ENCODE peak calls at places on chromosomes 7 and 10, in ten cellular contexts. Y, X, S, J, Q, W, F, V, E and U are unnamed samples.

GRCh38 chr10:4451512-4451911 is 374.5 kb upstream of the AKR1E2 start:
- DNase-seq in Y (no peak), X (no peak), S (no peak), J (no peak), Q (no peak), W (no peak), F (no peak), V (no peak), E (no peak), U (no peak)

GRCh38 chr7:82616059-82616723 is 172.6 kb upstream of the CACNA2D1 start:
- DNase-seq in Y (peak; percentile 5), X (no peak), S (no peak), J (no peak), Q (no peak), W (no peak), F (peak; percentile 40), V (no peak), E (no peak), U (no peak)

GRCh38 chr7:128189231-128189930 is 51.7 kb upstream of the LEP start:
- DNase-seq in Y (no peak), X (no peak), S (peak; percentile 27), J (no peak), Q (no peak), W (no peak), F (no peak), V (no peak), E (no peak), U (no peak)

GRCh38 chr7:31875424-31875823 is 188.4 kb downstream of the PPP1R17 start:
- DNase-seq in Y (no peak), X (no peak), S (no peak), J (peak; percentile 31), Q (no peak), W (peak; percentile 7), F (no peak), V (no peak), E (no peak), U (no peak)

GRCh38 chr7:86647340-86648094 is 3.8 kb downstream of the GRM3 start:
- DNase-seq in Y (no peak), X (no peak), S (no peak), J (no peak), Q (no peak), W (peak; percentile 69), F (no peak), V (no peak), E (no peak), U (no peak)

GRCh38 chr10:49053053-49053997 is 62.0 kb downstream of the VSTM4 start:
- DNase-seq in Y (no peak), X (no peak), S (no peak), J (no peak), Q (no peak), W (no peak), F (no peak), V (no peak), E (no peak), U (no peak)

GRCh38 chr10:98411166-98411565 is 3.8 kb downstream of the PYROXD2 start:
- DNase-seq in Y (no peak), X (no peak), S (no peak), J (no peak), Q (no peak), W (no peak), F (no peak), V (no peak), E (no peak), U (no peak)

GRCh38 chr10:21010615-21011014 is 113.5 kb upstream of the NEBL start:
- DNase-seq in Y (no peak), X (no peak), S (no peak), J (no peak), Q (no peak), W (no peak), F (no peak), V (no peak), E (no peak), U (no peak)

GRCh38 chr7:53350241-53350640 is 314.8 kb downstream of the POM121L12 start:
- DNase-seq in Y (peak; percentile 73), X (peak; percentile 73), S (no peak), J (peak; percentile 40), Q (no peak), W (no peak), F (peak; percentile 5), V (no peak), E (no peak), U (no peak)

GRCh38 chr10:71007516-71007915 is 119.2 kb upstream of the PCBD1 start:
- DNase-seq in Y (no peak), X (no peak), S (no peak), J (no peak), Q (no peak), W (no peak), F (no peak), V (no peak), E (no peak), U (no peak)

GRCh38 chr7:88092676-88092999 is 127.2 kb downstream of the SRI start:
- DNase-seq in Y (no peak), X (no peak), S (no peak), J (no peak), Q (no peak), W (no peak), F (peak; percentile 98), V (no peak), E (no peak), U (no peak)

GRCh38 chr7:38318803-38319416 is 45.5 kb upstream of the TARP start:
- DNase-seq in Y (peak; percentile 32), X (peak; percentile 84), S (no peak), J (peak; percentile 86), Q (no peak), W (peak; percentile 70), F (peak; percentile 45), V (no peak), E (no peak), U (no peak)